ENCODE peak calls at places on chromosomes 2 and 18, in ten cellular contexts. X is activated CD8-positive, alpha-beta memory T cell treated with anti-CD3 and anti-CD28 coated beads for 24 hours; B is ELF-1; Z is trophoblast cell; T is neural crest cell; C is naive thymus-derived CD4-positive, alpha-beta T cell; I is stimulated activated CD8-positive, alpha-beta memory T cell treated with anti-CD3 and anti-CD28 coated beads, Interleukin-2, amount 100 ng/mL, for 48 hours; V is aorta; E is lower lobe of right lung; Q is uterus. N is an unnamed sample.

GRCh38 chr2:69375494-69376353 is 11.3 kb downstream of the GFPT1 start:
- DNase-seq in X (no peak), B (peak), Z (peak), T (no peak), C (peak), I (no peak), V (no peak), E (no peak), Q (no peak), N (no peak)

GRCh38 chr2:185128331-185128730 is 530.0 kb downstream of the ZNF804A start:
- DNase-seq in X (no peak), B (no peak), Z (no peak), T (no peak), C (no peak), I (no peak), V (no peak), E (no peak), Q (no peak), N (no peak)

GRCh38 chr2:8088810-8089209 is 593.0 kb upstream of the ID2 start:
- DNase-seq in X (no peak), B (no peak), Z (no peak), T (no peak), C (no peak), I (no peak), V (no peak), E (no peak), Q (no peak), N (no peak)

GRCh38 chr2:204491528-204491927 is 53.7 kb upstream of the PARD3B start:
- DNase-seq in X (no peak), B (no peak), Z (no peak), T (no peak), C (no peak), I (no peak), V (no peak), E (no peak), Q (no peak), N (no peak)

GRCh38 chr2:222100704-222101103 is 198.1 kb downstream of the PAX3 start:
- DNase-seq in X (no peak), B (no peak), Z (no peak), T (no peak), C (no peak), I (no peak), V (no peak), E (no peak), Q (no peak), N (no peak)

GRCh38 chr2:64876137-64876647 is 113.0 kb upstream of the SLC1A4 start:
- DNase-seq in X (no peak), B (peak), Z (peak), T (no peak), C (no peak), I (no peak), V (peak), E (no peak), Q (peak), N (no peak)

GRCh38 chr2:102037681-102038080 is 45.9 kb downstream of the IL1R2 start:
- DNase-seq in X (peak), B (no peak), Z (peak), T (no peak), C (no peak), I (no peak), V (no peak), E (no peak), Q (no peak), N (no peak)

GRCh38 chr2:144359684-144360083 is 160.2 kb downstream of the ZEB2 start:
- DNase-seq in X (no peak), B (no peak), Z (no peak), T (no peak), C (no peak), I (no peak), V (no peak), E (no peak), Q (no peak), N (no peak)

GRCh38 chr2:28633739-28634138 is 117.9 kb upstream of the PPP1CB start:
- DNase-seq in X (no peak), B (peak), Z (peak), T (no peak), C (no peak), I (no peak), V (no peak), E (no peak), Q (peak), N (no peak)

GRCh38 chr2:47174731-47175361 is 19.7 kb upstream of the STPG4 start:
- DNase-seq in X (no peak), B (peak), Z (peak), T (no peak), C (peak), I (no peak), V (peak), E (peak), Q (no peak), N (no peak)

GRCh38 chr18:48863432-48864065 is 87.2 kb downstream of the SMAD7 start:
- DNase-seq in X (no peak), B (no peak), Z (no peak), T (no peak), C (no peak), I (no peak), V (no peak), E (peak), Q (no peak), N (no peak)

GRCh38 chr18:649341-649740 is 8.1 kb upstream of the TYMS start:
- DNase-seq in X (no peak), B (no peak), Z (no peak), T (no peak), C (no peak), I (no peak), V (no peak), E (no peak), Q (no peak), N (peak)

GRCh38 chr2:32384529-32384928 is 27.7 kb downstream of the BIRC6 start:
- DNase-seq in X (no peak), B (no peak), Z (peak), T (no peak), C (no peak), I (no peak), V (no peak), E (no peak), Q (no peak), N (no peak)

GRCh38 chr2:238786792-238787490 is 60.9 kb upstream of the TWIST2 start:
- DNase-seq in X (no peak), B (no peak), Z (no peak), T (no peak), C (no peak), I (no peak), V (no peak), E (no peak), Q (no peak), N (no peak)

GRCh38 chr2:218229851-218230250 is 12.9 kb downstream of the ARPC2 start:
- DNase-seq in X (no peak), B (peak), Z (peak), T (no peak), C (no peak), I (no peak), V (no peak), E (no peak), Q (no peak), N (no peak)

GRCh38 chr18:63046375-63046774 is 273.2 kb downstream of the BCL2 start:
- DNase-seq in X (no peak), B (no peak), Z (no peak), T (no peak), C (no peak), I (no peak), V (no peak), E (no peak), Q (no peak), N (no peak)

GRCh38 chr2:238821391-238821790 is 26.5 kb upstream of the TWIST2 start:
- DNase-seq in X (no peak), B (no peak), Z (no peak), T (no peak), C (no peak), I (no peak), V (no peak), E (no peak), Q (peak), N (no peak)

GRCh38 chr2:24857741-24858140 is 62.3 kb downstream of the ADCY3 start:
- DNase-seq in X (no peak), B (no peak), Z (no peak), T (no peak), C (no peak), I (no peak), V (no peak), E (no peak), Q (no peak), N (no peak)

GRCh38 chr2:171432969-171433762 is 624 bp downstream of the METTL8 start:
- DNase-seq in X (peak), B (peak), Z (peak), T (no peak), C (peak), I (peak), V (no peak), E (peak), Q (no peak), N (peak)

GRCh38 chr18:68177807-68178702 is 536.9 kb downstream of the TMX3 start:
- DNase-seq in X (no peak), B (no peak), Z (peak), T (no peak), C (no peak), I (no peak), V (no peak), E (no peak), Q (no peak), N (no peak)

GRCh38 chr2:48107326-48107925 is 201.1 kb upstream of the FBXO11 start:
- DNase-seq in X (no peak), B (peak), Z (peak), T (peak), C (no peak), I (no peak), V (no peak), E (no peak), Q (no peak), N (no peak)

GRCh38 chr2:233051241-233052149 is 8.6 kb upstream of the INPP5D start:
- DNase-seq in X (no peak), B (peak), Z (peak), T (no peak), C (no peak), I (no peak), V (peak), E (peak), Q (peak), N (no peak)

GRCh38 chr2:133324150-133324561 is 244.1 kb downstream of the NCKAP5 start:
- DNase-seq in X (no peak), B (no peak), Z (peak), T (no peak), C (no peak), I (no peak), V (no peak), E (no peak), Q (no peak), N (no peak)

GRCh38 chr2:25692143-25692542 is 18.8 kb upstream of the DTNB start:
- DNase-seq in X (no peak), B (peak), Z (no peak), T (peak), C (no peak), I (no peak), V (no peak), E (no peak), Q (no peak), N (no peak)

GRCh38 chr18:77910347-77910746 is 660.7 kb downstream of the GALR1 start:
- DNase-seq in X (no peak), B (no peak), Z (no peak), T (no peak), C (no peak), I (no peak), V (no peak), E (no peak), Q (no peak), N (no peak)

GRCh38 chr2:168912466-168913170 is 11.5 kb downstream of the G6PC2 start:
- DNase-seq in X (no peak), B (peak), Z (peak), T (no peak), C (no peak), I (no peak), V (no peak), E (no peak), Q (peak), N (no peak)

GRCh38 chr2:96305979-96306308 is 598 bp upstream of the SNRNP200 start:
- DNase-seq in X (no peak), B (peak), Z (no peak), T (no peak), C (no peak), I (no peak), V (no peak), E (no peak), Q (no peak), N (no peak)

GRCh38 chr18:48157956-48158355 is 227.5 kb upstream of the SMAD2 start:
- DNase-seq in X (no peak), B (no peak), Z (no peak), T (no peak), C (no peak), I (no peak), V (no peak), E (no peak), Q (no peak), N (no peak)

GRCh38 chr2:171789956-171790355 is 102.7 kb downstream of the DYNC1I2 start:
- DNase-seq in X (no peak), B (peak), Z (no peak), T (no peak), C (no peak), I (no peak), V (no peak), E (no peak), Q (no peak), N (no peak)

GRCh38 chr2:240393831-240394410 is 41.5 kb upstream of the GPC1 start:
- DNase-seq in X (no peak), B (no peak), Z (no peak), T (no peak), C (no peak), I (no peak), V (peak), E (no peak), Q (peak), N (no peak)

GRCh38 chr2:36560726-36561125 is 37.2 kb downstream of the FEZ2 start:
- DNase-seq in X (no peak), B (no peak), Z (peak), T (no peak), C (no peak), I (no peak), V (no peak), E (no peak), Q (no peak), N (no peak)

GRCh38 chr2:144554811-144555210 is 34.9 kb upstream of the ZEB2 start:
- DNase-seq in X (no peak), B (no peak), Z (no peak), T (no peak), C (no peak), I (no peak), V (no peak), E (no peak), Q (no peak), N (no peak)